ENCODE peak calls at places on chromosomes 16 and 17, in five cellular contexts. Z, D, S, V and J are unnamed samples.

GRCh38 chr16:82824408-82824807 is 197.6 kb downstream of the CDH13 start:
- DNase-seq in Z (no peak), D (no peak), S (no peak), V (no peak), J (no peak)

GRCh38 chr17:76528156-76528527 is 9.4 kb downstream of the CYGB start:
- DNase-seq in Z (no peak), D (no peak), S (no peak), V (no peak), J (no peak)

GRCh38 chr17:1365445-1366039 is 34.5 kb downstream of the YWHAE start:
- DNase-seq in Z (peak; percentile 63), D (peak; percentile 63), S (peak; percentile 92), V (peak; percentile 86), J (peak; percentile 60)

GRCh38 chr17:57086069-57086930 is 1.3 kb downstream of the AKAP1 start:
- DNase-seq in Z (peak; percentile 50), D (peak; percentile 83), S (peak; percentile 65), V (peak; percentile 33), J (no peak)

GRCh38 chr17:7781467-7781866 is 52.5 kb upstream of the KDM6B start:
- DNase-seq in Z (no peak), D (no peak), S (no peak), V (no peak), J (no peak)

GRCh38 chr17:5785343-5785742 is 201.0 kb upstream of the NLRP1 start:
- DNase-seq in Z (no peak), D (no peak), S (no peak), V (peak; percentile 75), J (no peak)

GRCh38 chr16:14095883-14096551 is 24.9 kb downstream of the MRTFB start:
- DNase-seq in Z (no peak), D (no peak), S (no peak), V (no peak), J (no peak)

GRCh38 chr16:49278944-49279725 is 2.5 kb downstream of the CBLN1 start:
- DNase-seq in Z (no peak), D (no peak), S (peak; percentile 62), V (no peak), J (no peak)

GRCh38 chr17:79320331-79320730 is 245.7 kb downstream of the ENGASE start:
- DNase-seq in Z (no peak), D (no peak), S (no peak), V (no peak), J (no peak)

GRCh38 chr16:23768581-23768980 is 13.8 kb downstream of the CHP2 start:
- DNase-seq in Z (no peak), D (peak; percentile 53), S (no peak), V (no peak), J (no peak)

GRCh38 chr16:6665126-6665525 is 667.5 kb upstream of the RBFOX1 start:
- DNase-seq in Z (no peak), D (no peak), S (no peak), V (no peak), J (no peak)

GRCh38 chr16:29148867-29149272 is 164.0 kb downstream of the LAT start:
- DNase-seq in Z (peak; percentile 49), D (peak; percentile 60), S (no peak), V (no peak), J (peak; percentile 27)

GRCh38 chr16:720990-721764 is at the start of gene ANTKMT:
- DNase-seq in Z (peak; percentile 89), D (peak; percentile 91), S (peak; percentile 97), V (peak; percentile 64), J (peak; percentile 74)

GRCh38 chr16:80954985-80955384 is 51.7 kb downstream of the CMC2 start:
- DNase-seq in Z (no peak), D (no peak), S (no peak), V (no peak), J (no peak)

GRCh38 chr16:79679334-79679733 is 78.8 kb upstream of the MAF start:
- DNase-seq in Z (no peak), D (no peak), S (no peak), V (no peak), J (no peak)

GRCh38 chr17:9991796-9992195 is 86.7 kb upstream of the RCVRN start:
- DNase-seq in Z (no peak), D (no peak), S (no peak), V (no peak), J (no peak)

GRCh38 chr16:378821-379182 is 3.0 kb downstream of the PGAP6 start:
- DNase-seq in Z (no peak), D (no peak), S (no peak), V (no peak), J (no peak)

GRCh38 chr17:69450131-69450530 is 35.6 kb downstream of the MAP2K6 start:
- DNase-seq in Z (no peak), D (no peak), S (peak; percentile 56), V (no peak), J (no peak)

GRCh38 chr17:28712037-28712704 is 483 bp upstream of the PROCA1 start:
- DNase-seq in Z (no peak), D (peak; percentile 56), S (peak; percentile 83), V (no peak), J (no peak)

GRCh38 chr16:27840311-27841060 is 223.0 kb downstream of the GSG1L start:
- DNase-seq in Z (no peak), D (no peak), S (no peak), V (no peak), J (peak; percentile 43)

GRCh38 chr16:84563776-84564420 is 54.0 kb downstream of the COTL1 start:
- DNase-seq in Z (no peak), D (no peak), S (no peak), V (no peak), J (no peak)

GRCh38 chr16:87457724-87458423 is 35.0 kb downstream of the ZCCHC14 start:
- DNase-seq in Z (no peak), D (no peak), S (no peak), V (peak; percentile 80), J (no peak)

GRCh38 chr16:80716564-80717139 is 87.7 kb downstream of the CDYL2 start:
- DNase-seq in Z (no peak), D (no peak), S (no peak), V (no peak), J (no peak)

GRCh38 chr17:80970044-80970761 is 21.4 kb upstream of the CHMP6 start:
- DNase-seq in Z (peak; percentile 39), D (peak; percentile 50), S (no peak), V (no peak), J (no peak)

GRCh38 chr17:27920569-27920968 is 27.4 kb upstream of the LYRM9 start:
- DNase-seq in Z (no peak), D (no peak), S (no peak), V (no peak), J (no peak)

GRCh38 chr16:31010539-31010938 is at the start of gene STX1B:
- DNase-seq in Z (no peak), D (peak; percentile 21), S (peak; percentile 96), V (no peak), J (no peak)

GRCh38 chr16:56688762-56689161 is 6.5 kb downstream of the MT1X start:
- DNase-seq in Z (no peak), D (no peak), S (no peak), V (no peak), J (no peak)

GRCh38 chr16:22098538-22099255 is 6.4 kb downstream of the VWA3A start:
- DNase-seq in Z (no peak), D (no peak), S (peak; percentile 83), V (peak; percentile 55), J (no peak)

GRCh38 chr17:49216953-49217650 is 6.6 kb downstream of the ABI3 start:
- DNase-seq in Z (peak; percentile 27), D (peak; percentile 71), S (no peak), V (no peak), J (no peak)

GRCh38 chr16:86365513-86366040 is 144.8 kb upstream of the FOXF1 start:
- DNase-seq in Z (no peak), D (no peak), S (no peak), V (no peak), J (no peak)

GRCh38 chr16:35295856-35296255 is 1836.4 kb downstream of the TP53TG3F start:
- DNase-seq in Z (no peak), D (no peak), S (no peak), V (no peak), J (no peak)

GRCh38 chr16:87541004-87541881 is 48.4 kb upstream of the ZCCHC14 start:
- DNase-seq in Z (no peak), D (peak; percentile 33), S (no peak), V (no peak), J (no peak)

GRCh38 chr17:81229666-81229920 is 6.8 kb upstream of the CEP131 start:
- DNase-seq in Z (no peak), D (no peak), S (no peak), V (no peak), J (no peak)

DNA sequence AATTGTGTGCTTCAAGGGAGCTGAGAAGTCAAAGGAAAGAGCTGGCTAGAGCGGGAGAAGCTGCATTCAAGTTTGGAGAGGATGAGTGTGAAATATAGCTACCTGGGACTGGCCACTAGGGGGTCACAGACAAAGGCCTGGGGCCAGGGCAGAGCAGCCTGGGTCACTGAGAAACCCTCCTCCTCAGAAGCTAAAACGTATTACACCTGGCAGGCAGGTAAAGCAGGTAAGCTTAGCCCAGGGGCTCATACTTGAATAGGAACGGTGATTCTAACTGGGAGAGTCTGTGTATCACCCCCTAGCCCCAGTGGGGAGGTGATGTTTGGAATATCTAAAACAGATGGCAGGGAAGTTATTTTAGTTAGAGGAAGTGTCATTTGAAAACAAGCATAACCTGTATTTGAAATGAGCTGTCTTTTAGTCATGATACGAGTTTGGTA is 6.8 kb downstream of the KRT37 start:
- DNase-seq in Z (no peak), D (no peak), S (peak; percentile 79), V (no peak), J (no peak)
- TF ChIP-seq CTCF in Z (no peak), D (no peak), S (peak; percentile 67), V (peak; percentile 18), J (peak; percentile 19)

GRCh38 chr17:47275245-47275984 is 21.8 kb downstream of the ITGB3 start:
- DNase-seq in Z (peak; percentile 66), D (peak; percentile 75), S (peak; percentile 71), V (no peak), J (peak; percentile 87)
- TF ChIP-seq POLR2AphosphoS5 in Z (peak; percentile 80), D (peak; percentile 61), S (peak; percentile 23), V (no peak), J (peak; percentile 87)

GRCh38 chr16:64898159-64898558 is 223.7 kb downstream of the CDH11 start:
- DNase-seq in Z (no peak), D (no peak), S (no peak), V (no peak), J (no peak)

GRCh38 chr16:64892843-64893242 is 229.0 kb downstream of the CDH11 start:
- DNase-seq in Z (no peak), D (no peak), S (no peak), V (peak; percentile 9), J (no peak)

GRCh38 chr16:64893386-64893785 is 228.5 kb downstream of the CDH11 start:
- DNase-seq in Z (no peak), D (no peak), S (no peak), V (no peak), J (no peak)
- TF ChIP-seq CTCF in Z (no peak), D (no peak), S (no peak), V (no peak), J (no peak)

DNA sequence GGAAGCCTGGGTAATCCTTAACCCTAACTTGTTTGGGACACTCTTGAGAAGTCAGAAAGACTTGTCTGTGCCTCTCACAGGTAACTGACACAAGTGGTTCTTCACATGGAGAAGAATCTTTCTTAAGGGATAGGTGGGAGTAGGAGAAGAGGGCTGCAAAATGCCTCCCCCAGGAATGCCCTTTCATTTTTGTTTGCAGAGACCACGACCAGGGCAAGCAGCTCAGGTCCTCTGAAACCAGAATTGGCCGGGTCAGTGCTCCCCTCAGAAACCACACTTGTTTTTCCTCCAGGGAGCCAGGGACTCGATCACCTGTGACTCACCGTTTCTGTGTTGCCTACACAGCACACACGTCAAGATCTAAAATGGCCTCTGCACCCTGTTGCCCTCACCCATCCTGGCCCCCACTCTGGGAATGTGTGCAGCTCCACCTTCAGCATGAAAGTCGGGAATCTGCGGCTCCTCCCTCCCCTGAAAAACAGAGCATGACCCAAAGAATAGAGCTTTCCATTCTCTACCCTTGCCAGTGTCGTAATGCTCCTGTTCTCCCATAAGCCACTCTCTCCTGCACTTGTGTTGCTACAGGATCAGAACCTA is 36.1 kb downstream of the HNF1B start:
- DNase-seq in Z (peak; percentile 74), D (peak; percentile 70), S (no peak), V (no peak), J (no peak)
- TF ChIP-seq POLR2AphosphoS5 in Z (no peak), D (no peak), S (no peak), V (no peak), J (no peak)